ENCODE peak calls at places on chromosomes 5 and 9, in five cellular contexts. W, V, N, G and U are unnamed samples.

GRCh38 chr5:150152636-150153462 is 2.8 kb downstream of the PDGFRB start:
- DNase-seq in G (no peak), N (no peak), W (no peak), V (peak; percentile 78), U (no peak)

GRCh38 chr5:13640270-13640669 is 304.2 kb downstream of the DNAH5 start:
- DNase-seq in V (no peak), G (no peak), N (no peak), W (no peak), U (no peak)

GRCh38 chr5:135426102-135427082 is 20.8 kb downstream of the DCANP1 start:
- DNase-seq in W (peak; percentile 21), N (no peak), G (no peak), V (peak; percentile 61), U (peak; percentile 67)

GRCh38 chr5:36855141-36855495 is 21.5 kb upstream of the NIPBL start:
- DNase-seq in N (no peak), G (no peak), V (no peak), W (no peak), U (no peak)

GRCh38 chr9:15086096-15087030 is 176.1 kb upstream of the FREM1 start:
- DNase-seq in G (no peak), N (no peak), V (no peak), W (no peak), U (no peak)

GRCh38 chr5:37437716-37438115 is 58.6 kb downstream of the WDR70 start:
- DNase-seq in V (peak; percentile 6), W (no peak), G (no peak), N (no peak), U (no peak)

GRCh38 chr5:56986631-56986957 is 34.7 kb upstream of the MIER3 start:
- DNase-seq in V (no peak), N (no peak), W (no peak), G (no peak), U (no peak)

GRCh38 chr5:141734501-141735231 is 52.6 kb upstream of the ARAP3 start:
- DNase-seq in W (peak; percentile 72), G (peak; percentile 76), V (peak; percentile 61), N (peak; percentile 79), U (peak; percentile 86)

GRCh38 chr9:137278061-137278912 is 761 bp downstream of the TOR4A start:
- DNase-seq in W (no peak), G (no peak), N (peak; percentile 60), V (no peak), U (no peak)

GRCh38 chr9:114930063-114930812 is at the start of gene TNFSF8:
- DNase-seq in N (no peak), G (no peak), W (no peak), V (no peak), U (no peak)

GRCh38 chr5:91118802-91119201 is 264.3 kb downstream of the ARRDC3 start:
- DNase-seq in V (peak; percentile 35), N (no peak), W (no peak), G (no peak), U (no peak)
- H2BK120ac ChIP-seq in V (no peak overlapping the region), N (no peak overlapping the region), W (no peak overlapping the region), G (no peak overlapping the region), U (no peak overlapping the region)

GRCh38 chr9:127199001-127199791 is 65.4 kb upstream of the GARNL3 start:
- DNase-seq in W (peak; percentile 84), V (peak; percentile 82), N (peak; percentile 88), G (peak; percentile 72), U (peak; percentile 92)

GRCh38 chr9:127200106-127200862 is 64.3 kb upstream of the GARNL3 start:
- DNase-seq in W (no peak), N (no peak), G (no peak), V (no peak), U (no peak)

GRCh38 chr9:127197186-127197860 is 67.3 kb upstream of the GARNL3 start:
- DNase-seq in G (no peak), N (no peak), W (no peak), V (no peak), U (no peak)

GRCh38 chr9:127197861-127198430 is 66.6 kb upstream of the GARNL3 start:
- DNase-seq in N (no peak), V (peak; percentile 51), G (no peak), W (no peak), U (no peak)

DNA sequence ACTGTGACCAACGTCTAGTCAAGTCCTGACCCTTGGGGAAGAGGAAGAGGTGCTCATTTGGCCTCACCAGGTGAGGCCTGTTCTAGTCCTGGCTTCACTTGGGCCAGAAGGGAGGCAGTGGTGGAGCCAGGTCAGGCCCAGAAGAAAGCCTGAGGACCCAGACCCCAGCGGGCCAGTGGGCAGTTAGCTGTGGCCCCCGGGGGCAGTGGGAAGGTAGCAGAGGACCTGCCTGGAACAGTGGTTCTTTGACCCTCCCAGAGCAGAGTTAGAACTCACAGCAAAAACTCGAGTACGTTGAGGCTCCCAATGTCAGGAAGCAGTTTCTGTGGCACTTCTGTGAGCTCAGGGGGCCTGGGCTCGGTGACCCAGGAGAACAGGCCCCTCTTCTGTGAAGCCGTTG is 66.0 kb upstream of the GARNL3 start:
- DNase-seq in N (no peak), W (no peak), V (no peak), G (no peak), U (no peak)
- H2BK120ac ChIP-seq in N (no peak overlapping the region), W (no peak overlapping the region), V (peak overlapping the region; percentile 60), G (no peak overlapping the region), U (no peak overlapping the region)

DNA sequence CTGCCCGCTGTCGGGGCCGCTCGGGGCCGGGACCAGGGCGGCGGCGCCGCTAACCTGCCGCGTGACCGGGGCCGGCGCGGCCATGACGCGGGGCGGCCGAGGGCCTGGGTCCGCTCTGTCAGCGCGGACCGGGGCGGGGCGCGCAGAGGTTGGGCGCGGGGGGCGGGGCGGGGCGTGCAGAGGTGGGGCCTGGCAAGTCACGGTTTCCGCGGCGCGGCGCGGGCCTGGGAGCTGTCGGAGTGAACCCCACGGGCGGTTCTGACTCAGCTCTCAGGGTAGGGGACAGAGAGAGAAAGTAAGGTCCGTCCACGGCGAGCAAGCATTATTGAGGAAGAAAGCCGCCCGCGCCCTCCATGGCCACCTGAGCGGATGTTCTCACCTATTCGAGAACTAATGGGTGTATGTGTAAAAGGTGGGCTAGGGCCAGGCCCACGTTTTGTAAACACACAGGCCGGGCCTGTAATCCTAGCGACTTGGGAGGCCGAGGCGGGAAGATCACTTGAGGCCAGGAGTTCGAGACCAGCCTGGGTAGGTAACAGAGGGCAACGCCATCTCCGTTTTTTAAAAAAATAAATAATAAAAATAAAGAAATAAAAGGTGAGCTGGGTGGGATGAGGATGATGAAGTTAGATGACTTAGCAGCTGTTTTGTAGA is at the start of gene PRXL2C:
- DNase-seq in N (peak; percentile 72), G (peak; percentile 54), W (no peak), V (peak; percentile 52), U (peak; percentile 70)
- H2BK120ac ChIP-seq in N (no peak within 1 kb of the TSS), G (peak within 1 kb of the TSS; percentile 64), W (no peak within 1 kb of the TSS), V (peak within 1 kb of the TSS; percentile 76), U (no peak within 1 kb of the TSS)

DNA sequence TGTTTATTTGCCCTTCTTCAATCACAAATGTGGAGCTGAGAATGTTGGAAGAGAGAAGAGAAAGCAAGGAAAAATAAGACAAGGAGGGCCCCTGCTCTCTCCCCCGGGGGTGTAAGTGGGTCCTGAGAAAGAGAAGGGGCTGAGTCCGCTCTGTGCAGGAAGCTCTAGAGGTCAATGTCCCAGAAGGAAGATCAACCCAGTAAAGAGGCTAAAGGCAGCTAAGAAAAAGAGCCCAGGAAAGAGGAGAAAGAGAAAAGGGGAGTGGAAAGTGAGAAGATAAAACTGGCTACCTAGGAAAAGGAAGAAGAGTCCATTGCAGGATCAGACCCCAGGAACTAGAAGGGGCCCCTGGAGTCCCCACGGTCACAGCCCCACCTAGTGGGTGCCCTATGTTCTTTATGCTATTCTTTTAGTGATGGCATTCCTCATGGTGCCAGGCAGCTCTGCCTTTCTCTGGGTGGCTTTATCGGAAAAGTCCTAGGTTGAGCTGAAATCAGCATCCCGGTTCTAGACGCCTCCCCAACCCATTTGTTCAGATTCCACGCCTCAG is 583.4 kb downstream of the ACTL7B start:
- DNase-seq in W (no peak), V (peak; percentile 39), N (peak; percentile 62), G (no peak), U (peak; percentile 71)
- H2BK120ac ChIP-seq in W (no peak overlapping the region), V (peak overlapping the region; percentile 26), N (no peak overlapping the region), G (no peak overlapping the region), U (no peak overlapping the region)

DNA sequence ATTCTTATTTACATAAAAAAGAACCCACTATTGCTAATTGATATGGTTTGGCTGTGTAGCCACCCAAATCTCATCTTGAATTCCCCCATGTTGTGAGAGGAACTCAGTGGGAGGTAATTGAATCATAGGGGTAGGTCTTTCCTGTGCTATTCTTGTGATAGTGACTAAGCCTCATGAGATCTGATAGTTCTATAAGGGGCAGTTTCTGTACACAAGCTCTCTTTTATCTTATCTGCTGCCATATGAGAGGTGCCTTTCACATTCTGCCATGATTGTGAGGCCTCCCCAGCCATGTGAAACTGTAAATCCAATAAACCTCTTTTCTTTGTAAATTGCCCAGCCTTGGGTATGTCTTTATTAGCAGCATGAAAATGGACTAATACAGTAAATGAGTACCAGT is 58.2 kb upstream of the PRR16 start:
- DNase-seq in N (no peak), V (peak; percentile 88), W (no peak), G (no peak), U (peak; percentile 59)
- H2BK120ac ChIP-seq in N (no peak overlapping the region), V (peak overlapping the region; percentile 85), W (no peak overlapping the region), G (no peak overlapping the region), U (no peak overlapping the region)

GRCh38 chr5:172660974-172661373 is 19.9 kb downstream of the NEURL1B start:
- DNase-seq in V (no peak), G (no peak), N (no peak), W (no peak), U (no peak)

GRCh38 chr5:172658869-172659513 is 17.9 kb downstream of the NEURL1B start:
- DNase-seq in G (no peak), V (peak; percentile 46), W (no peak), N (no peak), U (no peak)

GRCh38 chr5:172658391-172658790 is 17.3 kb downstream of the NEURL1B start:
- DNase-seq in W (no peak), V (no peak), G (no peak), N (no peak), U (no peak)

GRCh38 chr5:172659909-172660628 is 19.0 kb downstream of the NEURL1B start:
- DNase-seq in G (no peak), N (peak; percentile 64), V (peak; percentile 94), W (peak; percentile 67), U (peak; percentile 93)

GRCh38 chr5:172659570-172659908 is 18.5 kb downstream of the NEURL1B start:
- DNase-seq in N (no peak), G (no peak), V (no peak), W (no peak), U (no peak)
- H2BK120ac ChIP-seq in N (no peak overlapping the region), G (no peak overlapping the region), V (peak overlapping the region; percentile 94), W (peak overlapping the region; percentile 14), U (no peak overlapping the region)

DNA sequence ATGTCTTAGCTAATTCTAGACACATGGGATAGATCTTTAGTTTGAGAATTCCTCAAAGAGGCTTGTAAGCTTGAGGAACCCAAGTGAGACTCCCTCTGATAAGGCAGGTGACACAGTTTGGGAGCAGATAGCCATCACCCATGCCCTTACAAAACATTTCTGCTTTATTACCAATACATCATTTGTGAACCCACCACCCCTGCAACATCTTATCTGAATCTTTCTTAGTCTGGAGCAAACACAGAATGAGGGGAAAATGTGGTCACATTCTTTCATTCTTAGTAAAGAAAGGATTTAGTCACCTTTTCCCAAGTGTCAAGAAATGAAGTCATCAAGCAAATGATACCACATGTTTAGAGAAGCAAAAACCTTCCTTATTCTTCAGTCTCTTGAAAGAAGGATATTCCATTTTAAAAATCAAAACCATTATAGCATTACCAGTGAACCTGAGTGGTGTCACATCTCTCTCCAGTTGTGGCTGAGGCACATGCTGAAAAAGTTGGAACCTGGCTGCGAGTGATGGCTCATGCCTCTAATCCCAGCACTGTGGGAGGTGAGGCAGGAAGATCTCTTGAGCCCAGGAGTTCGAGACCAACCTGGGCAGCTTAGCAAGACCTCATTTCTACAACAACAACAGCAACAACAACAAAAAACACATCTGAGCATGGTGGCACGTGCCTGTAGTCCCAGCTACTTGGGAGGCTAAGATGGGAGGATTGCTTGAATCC is 65.9 kb downstream of the PRKACG start:
- DNase-seq in N (no peak), W (no peak), G (peak; percentile 2), V (no peak), U (peak; percentile 65)
- H2BK120ac ChIP-seq in N (no peak overlapping the region), W (no peak overlapping the region), G (no peak overlapping the region), V (no peak overlapping the region), U (no peak overlapping the region)